ENCODE peak calls at places on chromosomes 5 and 9, in nine cellular contexts. One of them, this sample, is unnamed. For H3K36me3 and H3K9me2, the result is how much of the 10 kb centered on the place peaks cover.

GRCh38 chr9:96688215-96688614 is 33.1 kb upstream of the PRXL2C start:
- DNase-seq in PC-9: no peak
- DNase-seq in PC-3: no peak
- DNase-seq in Karpas-422: no peak
- DNase-seq in GM23248: no peak
- DNase-seq in hepatocyte: no peak
- DNase-seq in MM.1S: no peak
- DNase-seq in GM23338: no peak
- DNase-seq in SK-N-SH: no peak
- DNase-seq in this sample: no peak

GRCh38 chr5:163503106-163504090 is 2.0 kb upstream of the MAT2B start:
- DNase-seq in PC-9: peak
- DNase-seq in PC-3: peak
- DNase-seq in Karpas-422: peak
- DNase-seq in GM23248: peak
- DNase-seq in hepatocyte: peak
- DNase-seq in MM.1S: peak
- DNase-seq in GM23338: peak
- DNase-seq in SK-N-SH: peak
- DNase-seq in this sample: peak

GRCh38 chr5:40736103-40736875 is 19.5 kb downstream of the TTC33 start:
- DNase-seq in PC-9: no peak
- DNase-seq in PC-3: peak
- DNase-seq in Karpas-422: peak
- DNase-seq in GM23248: peak
- DNase-seq in hepatocyte: peak
- DNase-seq in MM.1S: peak
- DNase-seq in GM23338: peak
- DNase-seq in SK-N-SH: peak
- DNase-seq in this sample: peak

GRCh38 chr5:109656829-109657228 is 32.9 kb upstream of the MAN2A1 start:
- DNase-seq in PC-9: peak
- DNase-seq in PC-3: peak
- DNase-seq in Karpas-422: no peak
- DNase-seq in GM23248: peak
- DNase-seq in hepatocyte: no peak
- DNase-seq in MM.1S: peak
- DNase-seq in GM23338: no peak
- DNase-seq in SK-N-SH: no peak
- DNase-seq in this sample: no peak

GRCh38 chr9:115672477-115673316 is 480.9 kb upstream of the PAPPA start:
- DNase-seq in PC-9: peak
- DNase-seq in PC-3: peak
- DNase-seq in Karpas-422: no peak
- DNase-seq in GM23248: peak
- DNase-seq in hepatocyte: peak
- DNase-seq in MM.1S: no peak
- DNase-seq in GM23338: peak
- DNase-seq in SK-N-SH: no peak
- DNase-seq in this sample: no peak

GRCh38 chr9:94937214-94937903 is 210.9 kb downstream of the AOPEP start:
- DNase-seq in PC-9: peak
- DNase-seq in PC-3: peak
- DNase-seq in Karpas-422: no peak
- DNase-seq in GM23248: peak
- DNase-seq in hepatocyte: peak
- DNase-seq in MM.1S: no peak
- DNase-seq in GM23338: no peak
- DNase-seq in SK-N-SH: no peak
- DNase-seq in this sample: no peak

GRCh38 chr9:86983260-86984255 is 36.3 kb upstream of the GAS1 start:
- DNase-seq in PC-9: no peak
- DNase-seq in PC-3: no peak
- DNase-seq in Karpas-422: no peak
- DNase-seq in GM23248: peak
- DNase-seq in hepatocyte: no peak
- DNase-seq in MM.1S: no peak
- DNase-seq in GM23338: no peak
- DNase-seq in SK-N-SH: no peak
- DNase-seq in this sample: no peak

GRCh38 chr9:104776787-104777186 is 12.9 kb downstream of the NIPSNAP3B start:
- DNase-seq in PC-9: no peak
- DNase-seq in PC-3: no peak
- DNase-seq in Karpas-422: no peak
- DNase-seq in GM23248: peak
- DNase-seq in hepatocyte: no peak
- DNase-seq in MM.1S: no peak
- DNase-seq in GM23338: no peak
- DNase-seq in SK-N-SH: no peak
- DNase-seq in this sample: no peak

GRCh38 chr5:72353046-72353445 is 32.9 kb downstream of the PTCD2 start:
- DNase-seq in PC-9: no peak
- DNase-seq in PC-3: peak
- DNase-seq in Karpas-422: no peak
- DNase-seq in GM23248: peak
- DNase-seq in hepatocyte: no peak
- DNase-seq in MM.1S: no peak
- DNase-seq in GM23338: no peak
- DNase-seq in SK-N-SH: no peak
- DNase-seq in this sample: no peak

GRCh38 chr9:92224177-92224576 is 69.3 kb downstream of the IARS1 start:
- DNase-seq in PC-9: no peak
- DNase-seq in PC-3: no peak
- DNase-seq in Karpas-422: no peak
- DNase-seq in GM23248: no peak
- DNase-seq in hepatocyte: no peak
- DNase-seq in MM.1S: no peak
- DNase-seq in GM23338: no peak
- DNase-seq in SK-N-SH: peak
- DNase-seq in this sample: no peak

GRCh38 chr9:92223758-92224157 is 69.7 kb downstream of the IARS1 start:
- DNase-seq in PC-9: no peak
- DNase-seq in PC-3: no peak
- DNase-seq in Karpas-422: no peak
- DNase-seq in GM23248: no peak
- DNase-seq in hepatocyte: no peak
- DNase-seq in MM.1S: no peak
- DNase-seq in GM23338: no peak
- DNase-seq in SK-N-SH: peak
- DNase-seq in this sample: no peak

GRCh38 chr9:92234503-92234902 is 59.0 kb downstream of the IARS1 start:
- DNase-seq in PC-9: no peak
- DNase-seq in PC-3: no peak
- DNase-seq in Karpas-422: no peak
- DNase-seq in GM23248: no peak
- DNase-seq in hepatocyte: no peak
- DNase-seq in MM.1S: no peak
- DNase-seq in GM23338: no peak
- DNase-seq in SK-N-SH: no peak
- DNase-seq in this sample: no peak

GRCh38 chr9:92232190-92232589 is 61.3 kb downstream of the IARS1 start:
- DNase-seq in PC-9: no peak
- DNase-seq in PC-3: no peak
- DNase-seq in Karpas-422: no peak
- DNase-seq in GM23248: no peak
- DNase-seq in hepatocyte: no peak
- DNase-seq in MM.1S: no peak
- DNase-seq in GM23338: no peak
- DNase-seq in SK-N-SH: no peak
- DNase-seq in this sample: no peak

GRCh38 chr9:92228628-92229027 is 64.9 kb downstream of the IARS1 start:
- DNase-seq in PC-9: no peak
- DNase-seq in PC-3: no peak
- DNase-seq in Karpas-422: no peak
- DNase-seq in GM23248: no peak
- DNase-seq in hepatocyte: no peak
- DNase-seq in MM.1S: no peak
- DNase-seq in GM23338: no peak
- DNase-seq in SK-N-SH: no peak
- DNase-seq in this sample: no peak
- H3K36me3 ChIP-seq in PC-9: under half
- H3K36me3 ChIP-seq in PC-3: under half
- H3K36me3 ChIP-seq in Karpas-422: half or more
- H3K36me3 ChIP-seq in GM23248: half or more
- H3K36me3 ChIP-seq in hepatocyte: under half
- H3K36me3 ChIP-seq in MM.1S: under half
- H3K36me3 ChIP-seq in GM23338: half or more
- H3K36me3 ChIP-seq in SK-N-SH: half or more
- H3K36me3 ChIP-seq in this sample: half or more

DNA sequence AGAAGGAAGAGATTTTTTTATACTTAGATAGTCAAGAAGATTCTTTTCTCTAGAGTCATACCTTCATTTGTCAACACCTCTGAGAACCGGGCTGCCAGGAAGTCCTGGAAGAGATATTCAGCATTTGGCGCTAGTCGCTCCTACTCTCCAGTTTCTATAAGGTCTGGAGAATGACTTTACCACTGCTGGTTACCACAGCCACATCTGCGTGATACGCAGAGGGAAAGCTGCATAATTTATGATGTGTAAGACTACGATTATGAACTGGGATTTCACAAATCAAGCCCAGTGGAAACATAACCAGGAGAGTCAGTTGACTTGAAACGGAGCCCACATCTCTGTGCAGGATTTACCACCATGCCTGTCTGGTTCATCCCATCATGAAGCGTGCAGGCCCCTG is 72.7 kb downstream of the FGF1 start:
- DNase-seq in PC-9: peak
- DNase-seq in PC-3: peak
- DNase-seq in Karpas-422: no peak
- DNase-seq in GM23248: peak
- DNase-seq in hepatocyte: peak
- DNase-seq in MM.1S: no peak
- DNase-seq in GM23338: no peak
- DNase-seq in SK-N-SH: no peak
- DNase-seq in this sample: no peak
- H3K9me2 ChIP-seq in PC-9: under half
- H3K9me2 ChIP-seq in PC-3: under half
- H3K9me2 ChIP-seq in Karpas-422: under half
- H3K9me2 ChIP-seq in GM23248: under half
- H3K9me2 ChIP-seq in hepatocyte: under half
- H3K9me2 ChIP-seq in MM.1S: under half
- H3K9me2 ChIP-seq in GM23338: under half
- H3K9me2 ChIP-seq in SK-N-SH: under half
- H3K9me2 ChIP-seq in this sample: under half

DNA sequence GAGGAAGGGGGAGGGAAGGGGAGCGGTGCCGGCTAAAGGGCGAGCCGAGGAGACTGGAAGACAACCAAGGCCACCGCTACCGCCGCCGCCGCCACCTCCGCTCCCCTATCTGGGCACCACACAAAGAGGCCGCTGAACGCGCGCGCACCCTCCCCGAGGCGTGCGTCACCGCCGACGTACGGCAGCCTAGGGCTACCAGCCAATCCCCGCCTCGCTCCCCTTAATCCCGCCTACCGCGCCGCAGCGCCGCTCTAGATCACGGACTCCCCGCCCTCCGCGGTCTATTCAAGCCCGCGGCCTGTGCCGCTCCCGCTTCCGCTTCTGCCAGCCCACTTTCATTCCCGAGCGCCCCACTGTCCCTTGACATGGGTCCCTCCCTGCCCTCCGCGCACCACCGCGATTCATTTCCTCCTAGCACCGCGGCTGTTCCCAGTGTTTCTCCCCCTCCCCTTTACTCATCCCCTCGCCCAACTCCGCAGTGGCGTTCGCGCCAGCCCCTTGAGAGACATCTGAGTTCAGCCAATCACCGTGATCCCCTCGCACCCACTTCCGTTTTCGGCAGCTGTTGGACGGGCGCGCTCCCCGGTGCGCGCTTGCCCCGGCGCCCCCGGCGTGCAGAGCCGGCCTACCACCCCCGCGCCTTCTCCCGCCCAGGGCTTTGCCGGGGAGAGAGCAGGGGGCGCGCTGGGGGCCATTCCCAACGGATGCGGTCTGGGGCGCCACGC is at the start of gene HNRNPA0:
- DNase-seq in PC-9: peak
- DNase-seq in PC-3: peak
- DNase-seq in Karpas-422: peak
- DNase-seq in GM23248: peak
- DNase-seq in hepatocyte: peak
- DNase-seq in MM.1S: peak
- DNase-seq in GM23338: peak
- DNase-seq in SK-N-SH: peak
- DNase-seq in this sample: peak
- H3K4me2 ChIP-seq in PC-9: peak
- H3K4me2 ChIP-seq in PC-3: peak
- H3K4me2 ChIP-seq in Karpas-422: peak
- H3K4me2 ChIP-seq in GM23248: peak
- H3K4me2 ChIP-seq in hepatocyte: peak
- H3K4me2 ChIP-seq in MM.1S: peak
- H3K4me2 ChIP-seq in GM23338: peak
- H3K4me2 ChIP-seq in SK-N-SH: peak
- H3K4me2 ChIP-seq in this sample: peak

GRCh38 chr9:19120846-19121245 is 6.4 kb downstream of the PLIN2 start:
- DNase-seq in PC-9: no peak
- DNase-seq in PC-3: no peak
- DNase-seq in Karpas-422: no peak
- DNase-seq in GM23248: no peak
- DNase-seq in hepatocyte: no peak
- DNase-seq in MM.1S: no peak
- DNase-seq in GM23338: no peak
- DNase-seq in SK-N-SH: no peak
- DNase-seq in this sample: no peak

GRCh38 chr9:19117039-19117716 is 10.1 kb downstream of the PLIN2 start:
- DNase-seq in PC-9: no peak
- DNase-seq in PC-3: no peak
- DNase-seq in Karpas-422: no peak
- DNase-seq in GM23248: peak
- DNase-seq in hepatocyte: no peak
- DNase-seq in MM.1S: no peak
- DNase-seq in GM23338: no peak
- DNase-seq in SK-N-SH: no peak
- DNase-seq in this sample: no peak

GRCh38 chr9:19119241-19119640 is 8.1 kb downstream of the PLIN2 start:
- DNase-seq in PC-9: no peak
- DNase-seq in PC-3: no peak
- DNase-seq in Karpas-422: no peak
- DNase-seq in GM23248: no peak
- DNase-seq in hepatocyte: no peak
- DNase-seq in MM.1S: no peak
- DNase-seq in GM23338: no peak
- DNase-seq in SK-N-SH: no peak
- DNase-seq in this sample: no peak

GRCh38 chr9:19122490-19123042 is 4.7 kb downstream of the PLIN2 start:
- DNase-seq in PC-9: no peak
- DNase-seq in PC-3: no peak
- DNase-seq in Karpas-422: no peak
- DNase-seq in GM23248: peak
- DNase-seq in hepatocyte: no peak
- DNase-seq in MM.1S: no peak
- DNase-seq in GM23338: no peak
- DNase-seq in SK-N-SH: no peak
- DNase-seq in this sample: no peak

GRCh38 chr9:19119801-19120440 is 7.4 kb downstream of the PLIN2 start:
- DNase-seq in PC-9: no peak
- DNase-seq in PC-3: no peak
- DNase-seq in Karpas-422: no peak
- DNase-seq in GM23248: no peak
- DNase-seq in hepatocyte: no peak
- DNase-seq in MM.1S: no peak
- DNase-seq in GM23338: no peak
- DNase-seq in SK-N-SH: no peak
- DNase-seq in this sample: no peak
- H3K36me3 ChIP-seq in PC-9: under half
- H3K36me3 ChIP-seq in PC-3: under half
- H3K36me3 ChIP-seq in Karpas-422: under half
- H3K36me3 ChIP-seq in GM23248: half or more
- H3K36me3 ChIP-seq in hepatocyte: under half
- H3K36me3 ChIP-seq in MM.1S: under half
- H3K36me3 ChIP-seq in GM23338: under half
- H3K36me3 ChIP-seq in SK-N-SH: half or more
- H3K36me3 ChIP-seq in this sample: under half